ENCODE peak calls at places on chromosome 15, in five cellular contexts. O is AG09309, A is fibroblast of lung, T is activated T-cell treated with anti-CD3 and anti-CD28 coated beads for 1 hour, M is NCI-H1105 treated with DMSO at 0.1 percent for 48 hours. X is an unnamed sample.

GRCh38 chr15:55683366-55683765 is 59.6 kb downstream of the PRTG start:
- DNase-seq in T (no peak), O (peak), A (peak), M (no peak), X (no peak)

GRCh38 chr15:37771462-37771861 is 163.0 kb upstream of the TMCO5A start:
- DNase-seq in A (peak), O (no peak), T (no peak), M (no peak), X (no peak)

GRCh38 chr15:65392368-65392767 is 14.6 kb upstream of the IGDCC3 start:
- DNase-seq in T (no peak), O (no peak), M (no peak), A (no peak), X (no peak)

GRCh38 chr15:71777216-71777943 is 33.0 kb upstream of the NR2E3 start:
- DNase-seq in A (no peak), T (no peak), M (no peak), O (no peak), X (no peak)

GRCh38 chr15:38532728-38533127 is 31.9 kb downstream of the RASGRP1 start:
- DNase-seq in O (no peak), M (no peak), A (no peak), T (no peak), X (no peak)

GRCh38 chr15:59372352-59373211 is at the start of gene MYO1E:
- DNase-seq in A (peak), M (peak), T (no peak), O (peak), X (no peak)

GRCh38 chr15:66169625-66170024 is 83.9 kb downstream of the MEGF11 start:
- DNase-seq in M (no peak), O (no peak), A (no peak), T (no peak), X (no peak)

GRCh38 chr15:69434236-69434635 is 18.4 kb upstream of the RPLP1 start:
- DNase-seq in M (no peak), T (no peak), O (no peak), A (no peak), X (no peak)

GRCh38 chr15:68303560-68304436 is 26.3 kb downstream of the FEM1B start:
- DNase-seq in T (no peak), M (no peak), O (no peak), A (no peak), X (no peak)

GRCh38 chr15:85730001-85730820 is 64.5 kb downstream of the KLHL25 start:
- DNase-seq in M (peak), A (peak), O (no peak), T (no peak), X (no peak)

GRCh38 chr15:88647362-88648105 is 8.7 kb downstream of the ISG20 start:
- DNase-seq in O (no peak), A (no peak), T (no peak), M (no peak), X (no peak)

GRCh38 chr15:100818927-100819326 is 60.7 kb upstream of the ALDH1A3 start:
- DNase-seq in T (no peak), M (no peak), O (peak), A (peak), X (no peak)

GRCh38 chr15:57743424-57743823 is 36.9 kb downstream of the POLR2M start:
- DNase-seq in M (no peak), A (no peak), O (no peak), T (no peak), X (no peak)

GRCh38 chr15:96327155-96327741 is 3.3 kb upstream of the NR2F2 start:
- DNase-seq in M (peak), O (peak), A (peak), T (no peak), X (no peak)

GRCh38 chr15:43093026-43093425 is 12.8 kb downstream of the UBR1 start:
- DNase-seq in M (no peak), T (no peak), O (no peak), A (peak), X (no peak)

GRCh38 chr15:52496776-52497470 is 31.8 kb downstream of the MYO5A start:
- DNase-seq in T (no peak), O (no peak), M (no peak), A (peak), X (no peak)

GRCh38 chr15:101445562-101446526 is 43.7 kb downstream of the PCSK6 start:
- DNase-seq in O (no peak), A (peak), M (no peak), T (no peak), X (no peak)

GRCh38 chr15:85296615-85297402 is 83.6 kb upstream of the AKAP13 start:
- DNase-seq in A (peak), O (peak), T (peak), M (peak), X (peak)

X was measured in activated CD4-positive, alpha-beta T cell treated with anti-CD3 and anti-CD28 coated beads for 1 hour.